ENCODE peak calls at places on chromosomes 7 and 10, in five cellular contexts. O is naive thymus-derived CD4-positive, alpha-beta T cell; K is transverse colon; D is IMR-90; N is tibial artery. F is an unnamed sample. For H3K4me1 and H3K36me3, the result is how much of the 10 kb centered on the place peaks cover.

GRCh38 chr7:42479452-42480303 is 242.7 kb upstream of the GLI3 start:
- DNase-seq in O (no peak), K (no peak), D (no peak), N (no peak), F (no peak)

GRCh38 chr10:120997313-120998102 is 146.3 kb downstream of the WDR11 start:
- DNase-seq in O (no peak), K (no peak), D (no peak), N (no peak), F (no peak)

GRCh38 chr10:119448579-119449209 is 93.8 kb downstream of the RGS10 start:
- DNase-seq in O (no peak), K (no peak), D (no peak), N (no peak), F (no peak)

GRCh38 chr10:124699471-124700292 is 44.5 kb downstream of the FAM53B start:
- DNase-seq in O (no peak), K (no peak), D (no peak), N (no peak), F (no peak)

GRCh38 chr7:100964630-100965029 is 4.7 kb upstream of the MUC12 start:
- DNase-seq in O (no peak), K (no peak), D (no peak), N (no peak), F (no peak)

GRCh38 chr10:1406172-1406975 is 331.0 kb downstream of the ADARB2 start:
- DNase-seq in O (no peak), K (no peak), D (no peak), N (no peak), F (no peak)

GRCh38 chr7:21261627-21262564 is 166.0 kb upstream of the SP4 start:
- DNase-seq in O (peak), K (peak), D (peak), N (no peak), F (peak)

GRCh38 chr7:64098-64521 is 128.3 kb upstream of the FAM20C start:
- DNase-seq in O (no peak), K (peak), D (peak), N (peak), F (peak)

GRCh38 chr10:124041684-124042445 is 51.5 kb downstream of the CHST15 start:
- DNase-seq in O (no peak), K (no peak), D (no peak), N (no peak), F (no peak)

DNA sequence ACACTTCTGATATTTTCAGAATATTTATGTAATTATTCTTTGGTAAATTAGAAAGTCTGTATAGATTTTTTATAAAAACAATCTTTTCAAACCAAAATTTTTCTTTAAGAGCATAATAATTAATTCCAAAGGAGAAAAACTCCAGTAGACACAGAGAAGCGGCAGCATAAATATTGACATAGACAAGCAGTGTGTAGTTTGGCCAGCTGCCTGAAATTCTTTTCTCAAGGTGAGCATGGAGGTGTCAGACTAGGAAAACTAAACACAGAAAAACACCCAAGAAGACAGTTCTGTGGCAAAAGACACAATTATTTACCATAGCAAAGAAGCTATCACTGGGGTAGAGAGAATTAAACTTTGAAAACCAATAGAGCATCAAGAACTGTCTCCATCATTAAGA is 82.4 kb downstream of the KLF6 start:
- DNase-seq in O (no peak), K (no peak), D (no peak), N (no peak), F (no peak)
- H3K4me1 ChIP-seq in O (under half), K (under half), D (under half), N (under half), F (under half)

GRCh38 chr7:50676754-50677153 is 105.9 kb downstream of the GRB10 start:
- DNase-seq in O (no peak), K (no peak), D (no peak), N (no peak), F (no peak)
- H3K27ac ChIP-seq in O (no peak), K (no peak), D (no peak), N (no peak), F (no peak)

GRCh38 chr10:72689660-72690059 is 2.3 kb upstream of the MCU start:
- DNase-seq in O (no peak), K (no peak), D (no peak), N (no peak), F (no peak)
- H3K36me3 ChIP-seq in O (under half), K (under half), D (under half), N (under half), F (under half)

GRCh38 chr7:117124585-117125220 is 171.4 kb downstream of the ST7 start:
- DNase-seq in O (no peak), K (peak), D (peak), N (peak), F (peak)
- H3K4me1 ChIP-seq in O (under half), K (under half), D (under half), N (under half), F (under half)

GRCh38 chr7:99437946-99438572 is 539 bp downstream of the PTCD1 start:
- DNase-seq in O (no peak), K (no peak), D (no peak), N (no peak), F (no peak)

GRCh38 chr7:99438573-99439480 is at the start of the genes CPSF4 and PTCD1:
- DNase-seq in O (peak), K (peak), D (peak), N (peak), F (peak)

GRCh38 chr7:99428972-99429566 is 9.5 kb downstream of the PTCD1 start:
- DNase-seq in O (peak), K (no peak), D (no peak), N (no peak), F (no peak)

GRCh38 chr7:99429756-99430155 is 8.8 kb downstream of the PTCD1 start:
- DNase-seq in O (no peak), K (no peak), D (no peak), N (no peak), F (no peak)

GRCh38 chr7:99433158-99433557 is 5.4 kb downstream of the PTCD1 start:
- DNase-seq in O (no peak), K (no peak), D (no peak), N (no peak), F (no peak)
- H3K27ac ChIP-seq in O (no peak), K (no peak), D (no peak), N (no peak), F (no peak)

GRCh38 chr10:70155255-70155838 is 8.8 kb upstream of the TYSND1 start:
- DNase-seq in O (no peak), K (no peak), D (no peak), N (no peak), F (no peak)

GRCh38 chr10:70160798-70161197 is 9.5 kb downstream of the SAR1A start:
- DNase-seq in O (no peak), K (no peak), D (no peak), N (no peak), F (no peak)

GRCh38 chr10:70162157-70162891 is 8.0 kb downstream of the SAR1A start:
- DNase-seq in O (no peak), K (no peak), D (no peak), N (no peak), F (no peak)

GRCh38 chr10:70162892-70163201 is 7.5 kb downstream of the SAR1A start:
- DNase-seq in O (peak), K (no peak), D (no peak), N (no peak), F (no peak)

DNA sequence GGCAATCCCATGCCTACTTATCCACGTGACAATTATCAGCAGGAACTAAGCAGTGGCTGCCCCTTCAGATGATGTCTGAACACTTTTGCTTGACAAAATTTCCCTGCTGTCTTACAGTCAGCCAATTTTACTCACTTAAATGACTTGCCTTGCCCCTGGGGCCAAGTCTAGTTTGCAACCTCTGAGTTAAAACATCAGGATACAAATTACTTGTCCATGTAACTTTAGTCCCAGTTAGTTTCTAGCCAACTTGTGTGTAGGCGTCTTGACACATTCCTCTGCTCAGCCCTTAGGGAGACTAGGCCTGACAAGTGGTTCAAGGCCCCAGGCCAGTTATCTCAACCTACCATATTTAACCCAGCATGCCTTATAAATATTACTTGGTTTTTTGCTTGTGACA is 11.6 kb upstream of the TYSND1 start:
- DNase-seq in O (no peak), K (no peak), D (no peak), N (no peak), F (no peak)
- H3K36me3 ChIP-seq in O (half or more), K (half or more), D (under half), N (half or more), F (half or more)

DNA sequence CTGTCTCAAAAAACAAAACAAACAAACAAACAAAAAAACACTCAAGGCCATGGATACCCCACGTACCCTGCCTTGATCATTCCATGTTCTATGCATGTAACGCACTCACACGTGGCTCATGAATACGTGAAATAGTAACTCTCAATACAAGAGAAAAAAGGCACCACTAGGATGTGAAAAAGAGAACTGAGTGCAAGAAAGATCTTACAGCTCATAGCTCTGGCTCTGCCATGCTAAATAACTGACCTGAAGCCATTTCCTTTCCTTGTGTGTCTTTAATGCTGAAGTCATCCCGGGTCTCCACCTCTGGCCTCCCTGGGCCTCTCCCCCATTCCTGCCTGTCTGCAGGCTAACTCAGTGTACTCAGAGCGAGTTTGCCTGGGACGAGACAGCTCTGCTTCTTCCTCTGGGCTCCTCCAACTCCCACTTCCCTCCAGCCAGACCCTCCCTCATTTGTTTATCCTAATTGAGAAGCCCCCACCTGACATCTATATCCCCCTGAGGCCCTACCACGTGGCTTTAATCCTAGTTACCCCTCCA is 117.3 kb downstream of the PRPF18 start:
- DNase-seq in O (no peak), K (no peak), D (no peak), N (no peak), F (no peak)
- H3K4me1 ChIP-seq in O (under half), K (under half), D (under half), N (under half), F (half or more)

DNA sequence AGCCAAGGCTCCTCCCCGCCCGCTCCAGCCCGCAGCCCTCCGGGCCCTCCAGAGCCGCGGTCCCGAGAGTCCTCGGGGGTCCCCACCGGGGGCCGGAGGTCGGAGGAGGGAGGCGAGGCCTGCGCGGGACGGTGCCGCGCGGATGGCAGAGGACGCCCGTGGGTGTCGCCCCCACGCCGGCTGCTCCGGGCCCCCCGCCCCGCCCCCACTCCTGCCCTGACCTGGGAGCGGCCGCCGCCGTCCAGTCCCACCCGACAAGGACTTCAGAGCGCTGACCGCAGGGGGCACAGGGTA is 57.2 kb upstream of the DNAJB6 start:
- DNase-seq in O (no peak), K (no peak), D (no peak), N (no peak), F (no peak)
- H3K27ac ChIP-seq in O (no peak), K (peak), D (no peak), N (peak), F (no peak)

GRCh38 chr10:46297406-46298204 is 10.8 kb downstream of the ANTXRL start:
- DNase-seq in O (no peak), K (peak), D (no peak), N (no peak), F (no peak)
- H3K36me3 ChIP-seq in O (under half), K (under half), D (under half), N (under half), F (under half)

F was measured in A673.